ENCODE peak calls at places on chromosome 20, in four cellular contexts. S is myocyte, K is ELF-1, W is body of pancreas. N is an unnamed sample.
A peak's percentile ranks its signal among the peaks of the same experiment; 100 is the strongest.

GRCh38 chr20:37378785-37379598 is 33.1 kb downstream of the SRC start:
- DNase-seq in K (no peak), W (no peak), S (no peak), N (peak; percentile 70)

GRCh38 chr20:34705383-34706021 is 1.4 kb downstream of the TP53INP2 start:
- DNase-seq in S (peak; percentile 91), K (peak; percentile 44), W (no peak), N (no peak)

GRCh38 chr20:16580127-16580526 is 6.9 kb upstream of the KIF16B start:
- DNase-seq in W (no peak), K (peak; percentile 80), S (peak; percentile 78), N (no peak)

GRCh38 chr20:50191065-50191565 is 485 bp downstream of the CEBPB start:
- DNase-seq in S (peak; percentile 37), W (peak; percentile 73), K (no peak), N (peak; percentile 62)

GRCh38 chr20:47995661-47996060 is 210.4 kb upstream of the SULF2 start:
- DNase-seq in K (no peak), S (no peak), W (no peak), N (no peak)

GRCh38 chr20:31967830-31968249 is at the start of gene XKR7:
- DNase-seq in S (no peak), W (no peak), K (no peak), N (peak; percentile 53)

GRCh38 chr20:62030834-62031434 is 34.7 kb downstream of the TAF4 start:
- DNase-seq in K (no peak), W (no peak), S (no peak), N (no peak)

GRCh38 chr20:36197271-36197670 is 39.0 kb upstream of the AAR2 start:
- DNase-seq in S (no peak), W (no peak), K (no peak), N (no peak)

GRCh38 chr20:38196016-38196415 is 30.9 kb upstream of the TGM2 start:
- DNase-seq in S (no peak), W (no peak), K (no peak), N (no peak)

GRCh38 chr20:24991897-24992419 is 593 bp downstream of the APMAP start:
- DNase-seq in S (peak; percentile 39), K (no peak), W (no peak), N (no peak)

GRCh38 chr20:53826597-53827291 is 233.1 kb upstream of the ZNF217 start:
- DNase-seq in K (no peak), S (no peak), W (no peak), N (no peak)

GRCh38 chr20:62642666-62643520 is 590 bp downstream of the SLCO4A1 start:
- DNase-seq in K (no peak), S (no peak), W (peak; percentile 53), N (no peak)

N was measured in GDM1.